ENCODE peak calls at places on chromosome 19, in four cellular contexts. C is heart left ventricle, O is ascending aorta, Y is HL-60. R is an unnamed sample.
A peak's percentile ranks its signal among the peaks of the same experiment; 100 is the strongest.

GRCh38 chr19:13398780-13399726 is 107.2 kb downstream of the CACNA1A start:
- DNase-seq in C (no peak), O (no peak), Y (no peak), R (peak; percentile 18)

GRCh38 chr19:31518626-31519025 is 169.4 kb upstream of the TSHZ3 start:
- DNase-seq in C (no peak), O (no peak), Y (no peak), R (no peak)

GRCh38 chr19:51514866-51515481 is 13.4 kb upstream of the SIGLEC12 start:
- DNase-seq in C (no peak), O (no peak), Y (peak; percentile 56), R (no peak)

GRCh38 chr19:20259615-20260014 is 92.6 kb downstream of the ZNF486 start:
- DNase-seq in C (no peak), O (no peak), Y (no peak), R (no peak)

GRCh38 chr19:36030264-36031148 is 2.2 kb downstream of the CLIP3 start:
- DNase-seq in C (no peak), O (no peak), Y (no peak), R (no peak)

GRCh38 chr19:28435551-28436261 is 777.2 kb downstream of the UQCRFS1 start:
- DNase-seq in C (no peak), O (no peak), Y (no peak), R (no peak)

GRCh38 chr19:16371540-16371986 is 46.9 kb downstream of the KLF2 start:
- DNase-seq in C (peak; percentile 88), O (no peak), Y (peak; percentile 41), R (peak; percentile 44)

GRCh38 chr19:7739211-7739752 is 7.4 kb upstream of the CLEC4G start:
- DNase-seq in C (no peak), O (no peak), Y (no peak), R (no peak)

GRCh38 chr19:34556500-34556899 is 74.9 kb downstream of the WTIP start:
- DNase-seq in C (no peak), O (no peak), Y (peak; percentile 18), R (no peak)

GRCh38 chr19:19677579-19677978 is 8.9 kb downstream of the ZNF101 start:
- DNase-seq in C (no peak), O (no peak), Y (no peak), R (no peak)

GRCh38 chr19:954672-955494 is 29.0 kb downstream of the ARID3A start:
- DNase-seq in C (no peak), O (no peak), Y (no peak), R (no peak)

GRCh38 chr19:15897026-15897737 is 692 bp downstream of the CYP4F2 start:
- DNase-seq in C (no peak), O (no peak), Y (no peak), R (no peak)

GRCh38 chr19:35060160-35060855 is 18.8 kb downstream of the HPN start:
- DNase-seq in C (peak; percentile 56), O (no peak), Y (no peak), R (no peak)

GRCh38 chr19:45920458-45920857 is 5.9 kb upstream of the NANOS2 start:
- DNase-seq in C (no peak), O (no peak), Y (no peak), R (no peak)

GRCh38 chr19:41997851-41998229 is 3.8 kb upstream of the ATP1A3 start:
- DNase-seq in C (no peak), O (no peak), Y (no peak), R (no peak)

GRCh38 chr19:58558066-58558622 is at the start of gene UBE2M:
- DNase-seq in C (no peak), O (no peak), Y (peak; percentile 55), R (peak; percentile 62)

GRCh38 chr19:13275016-13275722 is 125.0 kb downstream of the IER2 start:
- DNase-seq in C (no peak), O (no peak), Y (no peak), R (no peak)

GRCh38 chr19:48551437-48552302 is at the start of gene SULT2B1:
- DNase-seq in C (peak; percentile 21), O (no peak), Y (no peak), R (no peak)

GRCh38 chr19:21269813-21270212 is 59.4 kb downstream of the ZNF708 start:
- DNase-seq in C (no peak), O (no peak), Y (no peak), R (no peak)

GRCh38 chr19:34150558-34150957 is 21.7 kb upstream of the LSM14A start:
- DNase-seq in C (no peak), O (no peak), Y (no peak), R (no peak)

GRCh38 chr19:30212574-30212973 is 159.6 kb upstream of the ZNF536 start:
- DNase-seq in C (no peak), O (no peak), Y (no peak), R (no peak)
- TF ChIP-seq CTCF in C (no peak), O (no peak), Y (no peak), R (no peak)

GRCh38 chr19:5933391-5933998 is 19.4 kb downstream of the CAPS start:
- DNase-seq in C (no peak), O (no peak), Y (no peak), R (no peak)
- H3K27ac ChIP-seq in C (no peak overlapping the region), O (no peak overlapping the region), Y (no peak overlapping the region), R (no peak overlapping the region)

DNA sequence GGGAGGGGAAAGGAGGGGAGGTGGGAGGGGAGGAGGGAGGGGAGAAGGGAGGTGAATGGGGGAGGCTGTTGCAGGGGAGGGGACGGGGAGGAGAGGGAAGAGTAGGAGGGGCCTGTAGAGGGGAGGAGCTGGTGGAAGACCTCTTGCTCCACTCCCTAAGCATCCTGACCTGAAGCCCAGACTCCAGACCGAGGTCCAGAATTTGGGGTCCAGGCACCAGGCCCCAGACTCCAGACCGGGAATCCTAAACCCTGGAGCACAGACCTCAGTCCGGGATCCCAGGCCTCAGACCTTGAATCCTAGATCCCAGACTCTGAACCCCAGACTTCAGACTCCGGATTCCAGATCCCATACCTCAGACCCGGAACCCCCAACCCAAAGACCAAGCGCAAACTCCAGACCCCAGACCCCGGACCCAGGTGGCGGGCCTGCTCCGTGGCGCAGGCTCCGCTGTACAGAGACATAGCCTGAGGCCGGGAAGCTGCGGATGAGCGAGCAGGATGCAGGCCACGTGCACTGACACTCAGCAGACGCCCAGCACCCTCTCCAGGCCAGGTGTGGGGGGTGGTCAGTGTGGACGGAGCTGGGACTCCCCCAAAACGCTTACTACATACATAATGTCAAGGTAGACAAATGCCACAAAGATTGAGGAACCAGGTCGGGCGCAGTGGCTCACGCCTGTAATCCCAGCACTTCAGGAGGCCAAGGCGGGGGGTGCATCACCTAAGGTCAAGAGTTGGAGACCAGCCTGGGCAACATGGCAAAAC is 710 bp upstream of the BTBD2 start:
- DNase-seq in C (no peak), O (no peak), Y (peak; percentile 64), R (peak; percentile 85)
- H3K4me3 ChIP-seq in C (peak overlapping the region; percentile 33), O (peak overlapping the region; percentile 28), Y (peak overlapping the region; percentile 19), R (no peak overlapping the region)

DNA sequence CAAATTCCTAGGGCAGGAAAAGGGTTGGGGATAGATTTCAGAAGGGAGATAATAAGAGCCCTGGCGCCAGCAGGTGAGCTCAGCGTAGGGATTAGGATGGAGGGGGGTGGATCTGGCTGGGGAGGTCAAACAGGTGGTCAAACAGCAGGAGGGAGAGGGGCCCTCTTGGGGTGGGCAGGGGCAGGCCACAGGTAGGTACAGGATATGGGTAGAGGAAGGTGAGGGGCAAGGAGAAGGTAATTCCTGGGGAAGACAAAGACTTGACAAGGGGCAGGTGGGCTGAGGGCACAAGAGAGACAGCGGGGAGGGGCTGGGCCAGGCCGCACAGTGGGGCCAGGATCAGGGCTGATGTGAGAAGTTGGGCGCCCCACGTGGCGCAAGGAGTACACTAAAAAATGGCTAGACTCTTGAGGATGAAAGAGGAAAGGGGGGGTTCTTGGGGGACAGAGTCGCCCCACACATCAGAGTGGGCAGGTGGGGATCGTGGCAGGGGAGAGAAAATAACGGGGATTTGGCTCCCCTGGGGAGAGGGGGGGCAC is 713 bp downstream of the KRI1 start:
- DNase-seq in C (no peak), O (no peak), Y (peak; percentile 68), R (peak; percentile 33)
- TF ChIP-seq CTCF in C (no peak), O (no peak), Y (peak; percentile 22), R (no peak)

GRCh38 chr19:39935262-39935661 is 828 bp upstream of the FCGBP start:
- DNase-seq in C (no peak), O (no peak), Y (no peak), R (no peak)
- H3K27ac ChIP-seq in C (no peak overlapping the region), O (no peak overlapping the region), Y (no peak overlapping the region), R (no peak overlapping the region)

GRCh38 chr19:18225702-18226468 is at the start of gene PDE4C:
- DNase-seq in C (peak; percentile 81), O (no peak), Y (no peak), R (peak; percentile 57)
- H3K4me3 ChIP-seq in C (peak within 1 kb of the TSS; percentile 47), O (no peak within 1 kb of the TSS), Y (no peak within 1 kb of the TSS), R (peak within 1 kb of the TSS; percentile 14)

GRCh38 chr19:53431399-53432087 is at the start of gene ZNF761:
- DNase-seq in C (peak; percentile 98), O (peak; percentile 73), Y (peak; percentile 93), R (peak; percentile 92)
- TF ChIP-seq CTCF in C (peak; percentile 53), O (peak; percentile 50), Y (no peak), R (peak; percentile 55)

GRCh38 chr19:4067396-4068057 is 828 bp upstream of the ZBTB7A start:
- DNase-seq in C (no peak), O (no peak), Y (no peak), R (peak; percentile 57)
- H3K27ac ChIP-seq in C (peak overlapping the region; percentile 99), O (peak overlapping the region; percentile 88), Y (peak overlapping the region; percentile 78), R (peak overlapping the region; percentile 100)

R was measured in heart right ventricle.